ENCODE peak calls at places on chromosomes 6 and 20, in seven cellular contexts. S is K562, X is A549, U is IMR-90, Y is GM12878, J is H1, G is HepG2. H is an unnamed sample.
A peak's percentile ranks its signal among the peaks of the same experiment; 100 is the strongest.

GRCh38 chr20:44104807-44105517 is 82.0 kb downstream of the JPH2 start:
- DNase-seq in G (no peak), U (peak; percentile 84), S (no peak), J (no peak), Y (no peak), X (peak; percentile 37), H (no peak)

GRCh38 chr6:6006428-6007310 is at the start of gene NRN1:
- DNase-seq in J (peak; percentile 54), Y (no peak), U (no peak), X (no peak), G (no peak), S (no peak), H (no peak)

GRCh38 chr20:3071610-3072529 is at the start of gene OXT:
- DNase-seq in U (no peak), S (no peak), J (peak; percentile 74), G (no peak), X (no peak), Y (no peak), H (no peak)

GRCh38 chr20:9160760-9161159 is 91.9 kb downstream of the PLCB4 start:
- DNase-seq in U (no peak), G (no peak), X (no peak), S (no peak), J (no peak), Y (no peak), H (no peak)

GRCh38 chr20:47680804-47681529 is 104.3 kb downstream of the SULF2 start:
- DNase-seq in Y (no peak), G (peak; percentile 82), X (no peak), J (no peak), U (peak; percentile 13), S (no peak), H (no peak)

GRCh38 chr20:3658708-3659491 is 4.3 kb downstream of the GFRA4 start:
- DNase-seq in X (no peak), S (no peak), J (no peak), G (peak; percentile 81), Y (peak; percentile 77), U (no peak), H (no peak)

GRCh38 chr20:50126662-50127061 is 13.7 kb upstream of the UBE2V1 start:
- DNase-seq in Y (no peak), J (no peak), G (no peak), U (no peak), S (no peak), X (peak; percentile 73), H (no peak)

GRCh38 chr6:33797635-33798342 is 6.0 kb downstream of the MLN start:
- DNase-seq in S (no peak), G (no peak), J (no peak), X (no peak), Y (no peak), U (no peak), H (no peak)

GRCh38 chr6:142500265-142500786 is 198.5 kb downstream of the ADGRG6 start:
- DNase-seq in S (no peak), U (no peak), Y (no peak), G (no peak), J (no peak), X (no peak), H (no peak)

GRCh38 chr6:34527751-34528670 is 28.1 kb downstream of the SPDEF start:
- DNase-seq in X (no peak), U (no peak), S (no peak), G (no peak), Y (no peak), J (no peak), H (no peak)

GRCh38 chr20:34369265-34369664 is 6.2 kb downstream of the ITCH start:
- DNase-seq in J (no peak), X (no peak), U (no peak), Y (no peak), G (no peak), S (no peak), H (no peak)

GRCh38 chr6:43060034-43060754 is 763 bp downstream of the KLC4 start:
- DNase-seq in U (no peak), S (peak; percentile 49), J (no peak), G (peak; percentile 87), X (peak; percentile 24), Y (no peak), H (no peak)

GRCh38 chr20:32510601-32511357 is 74.4 kb downstream of the NOL4L start:
- DNase-seq in Y (no peak), S (peak; percentile 83), G (peak; percentile 44), U (no peak), X (no peak), J (no peak), H (no peak)

GRCh38 chr6:133969285-133969946 is 16.4 kb downstream of the TBPL1 start:
- DNase-seq in Y (no peak), U (no peak), G (no peak), X (no peak), J (no peak), S (no peak), H (no peak)

GRCh38 chr6:129398764-129399163 is 311.2 kb downstream of the ARHGAP18 start:
- DNase-seq in S (no peak), J (no peak), Y (no peak), U (no peak), X (no peak), G (no peak), H (no peak)

GRCh38 chr20:16864069-16864468 is 115.9 kb downstream of the OTOR start:
- DNase-seq in X (peak; percentile 9), G (no peak), J (no peak), Y (peak; percentile 8), S (no peak), U (peak; percentile 20), H (no peak)

GRCh38 chr6:90298459-90299053 is 1.9 kb upstream of the BACH2 start:
- DNase-seq in X (no peak), G (no peak), J (no peak), U (no peak), Y (no peak), S (no peak), H (no peak)

DNA sequence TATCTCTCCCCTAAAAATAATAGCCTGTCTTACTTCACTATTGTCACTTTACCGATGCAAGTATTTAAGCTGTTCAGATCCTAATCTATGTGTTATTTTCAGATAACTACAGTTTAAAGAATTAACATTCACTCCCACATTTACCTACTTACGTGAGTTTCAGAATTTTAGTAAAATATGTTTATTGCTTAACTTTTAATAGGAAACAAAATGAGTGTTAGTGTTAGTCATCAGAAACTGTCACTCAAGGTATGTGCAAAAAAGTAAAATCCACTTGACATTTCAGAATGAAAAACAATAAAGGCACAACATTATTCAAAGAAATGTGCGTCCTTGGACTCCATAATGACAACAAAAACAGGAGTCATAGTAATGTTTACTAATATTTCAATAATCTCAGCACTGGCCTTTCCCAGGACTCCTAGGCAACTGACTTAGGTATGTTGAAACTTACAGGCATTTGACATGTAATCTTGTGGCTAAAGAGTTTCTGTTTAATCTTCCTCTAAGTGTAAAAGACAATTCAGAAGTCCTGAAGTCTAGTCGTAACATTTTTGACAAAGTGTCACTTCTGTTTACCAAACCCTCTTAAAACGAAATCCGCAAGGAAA is 4.5 kb downstream of the ATXN1 start:
- DNase-seq in Y (no peak), S (no peak), X (no peak), G (no peak), J (no peak), U (no peak), H (no peak)
- TF ChIP-seq CEBPB in Y (no peak), S (no peak), X (no peak), G (no peak), J (no peak), U (no peak), H (no peak)

DNA sequence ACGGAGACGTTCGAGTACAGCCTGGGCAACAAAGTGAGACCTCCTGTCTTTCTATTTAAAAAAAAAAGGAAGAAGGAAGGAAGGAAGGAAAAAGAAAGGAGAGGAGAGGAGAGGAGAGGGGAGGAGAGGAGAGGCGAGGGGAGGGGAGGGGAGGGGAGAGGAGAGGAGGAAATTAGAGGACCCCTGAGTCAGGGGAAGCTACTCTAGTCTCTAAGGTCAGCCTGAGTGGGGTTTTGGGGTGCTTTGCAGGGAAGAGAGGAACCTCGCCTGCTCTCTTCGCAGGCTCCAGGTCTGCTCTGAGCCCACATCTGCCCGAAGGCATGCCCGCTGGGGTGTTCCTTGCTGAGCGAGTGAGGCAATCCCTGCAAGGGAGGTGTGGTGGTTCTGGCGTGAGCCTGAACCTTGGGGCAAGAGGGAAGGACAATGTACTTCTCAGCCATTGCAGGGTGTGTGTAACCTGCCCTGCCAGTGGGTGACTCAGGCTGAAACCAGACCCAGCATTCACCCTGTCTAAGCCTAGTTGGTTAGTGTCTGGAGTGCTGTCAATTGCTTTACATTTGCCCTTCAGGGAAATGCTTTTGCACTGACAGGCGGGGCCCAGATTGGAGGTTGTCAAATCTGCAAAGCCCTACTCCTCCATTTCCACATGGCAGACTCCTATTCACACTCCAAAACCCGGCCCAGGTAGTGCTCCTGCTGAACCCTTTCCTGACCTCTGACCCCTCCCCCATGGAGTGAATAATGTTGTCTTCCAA is 15.3 kb upstream of the MMP9 start:
- DNase-seq in J (no peak), Y (no peak), S (no peak), G (peak; percentile 56), U (peak; percentile 33), X (peak; percentile 88), H (peak; percentile 57)
- TF ChIP-seq CEBPB in J (no peak), Y (no peak), S (no peak), G (peak; percentile 84), U (no peak), X (peak; percentile 14), H (no peak)

GRCh38 chr6:109743739-109744138 is 52.6 kb downstream of the FIG4 start:
- DNase-seq in Y (no peak), G (no peak), J (no peak), S (no peak), X (no peak), U (peak; percentile 87), H (no peak)
- TF ChIP-seq CEBPB in Y (no peak), G (no peak), J (no peak), S (no peak), X (no peak), U (no peak), H (no peak)

GRCh38 chr6:3455490-3456394 is 1.1 kb downstream of the SLC22A23 start:
- DNase-seq in U (no peak), S (peak; percentile 56), X (peak; percentile 9), G (peak; percentile 38), Y (no peak), J (peak; percentile 67), H (no peak)

GRCh38 chr6:3456395-3456767 is 469 bp downstream of the SLC22A23 start:
- DNase-seq in X (no peak), G (no peak), Y (no peak), S (no peak), J (no peak), U (no peak), H (no peak)

GRCh38 chr6:3453410-3453809 is 3.4 kb downstream of the SLC22A23 start:
- DNase-seq in U (no peak), X (no peak), Y (no peak), G (no peak), J (no peak), S (peak; percentile 37), H (no peak)

GRCh38 chr6:3454206-3455016 is 2.4 kb downstream of the SLC22A23 start:
- DNase-seq in G (peak; percentile 48), Y (no peak), X (no peak), J (no peak), U (no peak), S (no peak), H (no peak)

GRCh38 chr6:3455121-3455489 is 1.7 kb downstream of the SLC22A23 start:
- DNase-seq in X (no peak), Y (no peak), G (peak; percentile 45), U (no peak), S (peak; percentile 62), J (no peak), H (no peak)
- TF ChIP-seq CEBPB in X (no peak), Y (no peak), G (no peak), U (no peak), S (no peak), J (no peak), H (no peak)

GRCh38 chr6:70369332-70369950 is 43.9 kb upstream of the FAM135A start:
- DNase-seq in X (peak; percentile 62), S (peak; percentile 84), G (peak; percentile 41), J (peak; percentile 84), Y (peak; percentile 21), U (peak; percentile 68), H (peak; percentile 54)
- TF ChIP-seq CEBPB in X (no peak), S (no peak), G (no peak), J (no peak), Y (no peak), U (no peak), H (no peak)

H was measured in HCT116.